ENCODE peak calls at places on chromosomes 5 and 9, in seven cellular contexts. M, W, G, Z, N, H and L are unnamed samples.

GRCh38 chr9:21964925-21965385 is 29.2 kb downstream of the CDKN2A start:
- DNase-seq in M (peak; percentile 52), W (no peak), G (no peak), Z (peak; percentile 51), N (no peak), H (peak; percentile 45), L (peak; percentile 35)

GRCh38 chr5:178208540-178209227 is 4.4 kb downstream of the HNRNPAB start:
- DNase-seq in M (no peak), W (no peak), G (no peak), Z (no peak), N (no peak), H (no peak), L (no peak)

GRCh38 chr5:95241635-95242034 is 43.3 kb downstream of the MCTP1 start:
- DNase-seq in M (peak; percentile 60), W (no peak), G (no peak), Z (no peak), N (no peak), H (no peak), L (no peak)

GRCh38 chr5:371811-372555 is 50.5 kb downstream of the AHRR start:
- DNase-seq in M (no peak), W (peak; percentile 32), G (no peak), Z (peak; percentile 61), N (no peak), H (no peak), L (no peak)

GRCh38 chr5:129460951-129461815 is 1.1 kb downstream of the ADAMTS19 start:
- DNase-seq in M (peak; percentile 40), W (peak; percentile 81), G (peak; percentile 6), Z (peak; percentile 12), N (peak; percentile 27), H (no peak), L (no peak)

GRCh38 chr9:115157245-115157674 is 39.3 kb upstream of the TNC start:
- DNase-seq in M (no peak), W (no peak), G (no peak), Z (peak; percentile 91), N (peak; percentile 93), H (no peak), L (peak; percentile 65)

GRCh38 chr9:131706608-131706970 is 33.3 kb downstream of the RAPGEF1 start:
- DNase-seq in M (no peak), W (no peak), G (no peak), Z (no peak), N (no peak), H (no peak), L (no peak)

GRCh38 chr5:177607452-177608192 is 7.7 kb downstream of the B4GALT7 start:
- DNase-seq in M (peak; percentile 79), W (peak; percentile 92), G (peak; percentile 57), Z (peak; percentile 74), N (peak; percentile 86), H (peak; percentile 40), L (peak; percentile 81)

GRCh38 chr5:124812771-124813358 is 66.4 kb upstream of the ZNF608 start:
- DNase-seq in M (no peak), W (no peak), G (no peak), Z (no peak), N (no peak), H (no peak), L (no peak)

GRCh38 chr5:138944527-138945322 is 69.6 kb upstream of the LRRTM2 start:
- DNase-seq in M (no peak), W (peak; percentile 21), G (no peak), Z (peak; percentile 23), N (peak; percentile 27), H (no peak), L (no peak)

GRCh38 chr9:38043931-38044623 is 24.9 kb downstream of the SHB start:
- DNase-seq in M (no peak), W (no peak), G (no peak), Z (no peak), N (no peak), H (no peak), L (no peak)

GRCh38 chr9:36623280-36623679 is 50.6 kb downstream of the MELK start:
- DNase-seq in M (no peak), W (no peak), G (no peak), Z (peak; percentile 34), N (no peak), H (no peak), L (no peak)

GRCh38 chr5:93017854-93018253 is 563.2 kb downstream of the NR2F1-AS1 start:
- DNase-seq in M (no peak), W (no peak), G (no peak), Z (peak; percentile 69), N (peak; percentile 71), H (no peak), L (peak; percentile 29)

GRCh38 chr5:83331842-83332241 is 139.7 kb upstream of the VCAN start:
- DNase-seq in M (no peak), W (no peak), G (no peak), Z (peak; percentile 11), N (no peak), H (no peak), L (peak; percentile 42)

GRCh38 chr5:179819296-179820126 is 1.2 kb upstream of the SQSTM1 start:
- DNase-seq in M (peak; percentile 61), W (peak; percentile 35), G (no peak), Z (peak; percentile 77), N (peak; percentile 60), H (peak; percentile 39), L (no peak)

GRCh38 chr5:81779125-81779934 is 28.4 kb upstream of the SSBP2 start:
- DNase-seq in M (peak; percentile 34), W (no peak), G (no peak), Z (peak; percentile 47), N (no peak), H (peak; percentile 12), L (no peak)

GRCh38 chr9:136741885-136742568 is 713 bp downstream of the LCN10 start:
- DNase-seq in M (peak; percentile 88), W (no peak), G (no peak), Z (no peak), N (no peak), H (no peak), L (no peak)

GRCh38 chr5:31823477-31823876 is 184.5 kb downstream of the PDZD2 start:
- DNase-seq in M (no peak), W (no peak), G (no peak), Z (no peak), N (no peak), H (no peak), L (no peak)

GRCh38 chr9:33995449-33995848 is 53.2 kb downstream of the UBAP2 start:
- DNase-seq in M (no peak), W (no peak), G (no peak), Z (no peak), N (no peak), H (no peak), L (no peak)

GRCh38 chr5:147481376-147481775 is 28.5 kb downstream of the DPYSL3 start:
- DNase-seq in M (no peak), W (no peak), G (no peak), Z (peak; percentile 77), N (no peak), H (no peak), L (peak; percentile 64)

GRCh38 chr5:2523180-2523579 is 228.3 kb downstream of the IRX2 start:
- DNase-seq in M (no peak), W (no peak), G (no peak), Z (no peak), N (no peak), H (no peak), L (no peak)

GRCh38 chr9:109588415-109588814 is 90.3 kb upstream of the PTPN3 start:
- DNase-seq in M (no peak), W (no peak), G (peak; percentile 29), Z (no peak), N (no peak), H (no peak), L (no peak)